ENCODE peak calls at places on chromosomes 5 and 9, in six cellular contexts. One of them, this sample, is unnamed.

GRCh38 chr9:114423181-114423580 is 35.4 kb upstream of the AKNA start:
- DNase-seq in GM23248: no peak
- DNase-seq in activated CD4-positive, alpha-beta T cell treated with anti-CD3 and anti-CD28 coated beads for 1 hour: no peak
- DNase-seq in cardiac muscle cell: no peak
- DNase-seq in NCI-H510A treated with DMSO at 0.1 percent for 48 hours: no peak
- DNase-seq in T-cell: no peak
- DNase-seq in this sample: no peak

GRCh38 chr5:129591508-129592160 is 131.5 kb downstream of the ADAMTS19 start:
- DNase-seq in cardiac muscle cell: no peak
- DNase-seq in T-cell: no peak
- DNase-seq in activated CD4-positive, alpha-beta T cell treated with anti-CD3 and anti-CD28 coated beads for 1 hour: no peak
- DNase-seq in GM23248: no peak
- DNase-seq in NCI-H510A treated with DMSO at 0.1 percent for 48 hours: no peak
- DNase-seq in this sample: no peak

GRCh38 chr5:54390015-54390414 is 65.5 kb upstream of the HSPB3 start:
- DNase-seq in NCI-H510A treated with DMSO at 0.1 percent for 48 hours: peak; percentile 56
- DNase-seq in T-cell: no peak
- DNase-seq in cardiac muscle cell: no peak
- DNase-seq in activated CD4-positive, alpha-beta T cell treated with anti-CD3 and anti-CD28 coated beads for 1 hour: no peak
- DNase-seq in GM23248: peak; percentile 76
- DNase-seq in this sample: peak; percentile 86

GRCh38 chr5:85533324-85533723 is 1084.4 kb upstream of the COX7C start:
- DNase-seq in cardiac muscle cell: no peak
- DNase-seq in GM23248: no peak
- DNase-seq in activated CD4-positive, alpha-beta T cell treated with anti-CD3 and anti-CD28 coated beads for 1 hour: no peak
- DNase-seq in T-cell: no peak
- DNase-seq in NCI-H510A treated with DMSO at 0.1 percent for 48 hours: no peak
- DNase-seq in this sample: no peak

GRCh38 chr5:56564451-56565223 is 250.7 kb upstream of the MAP3K1 start:
- DNase-seq in T-cell: no peak
- DNase-seq in activated CD4-positive, alpha-beta T cell treated with anti-CD3 and anti-CD28 coated beads for 1 hour: no peak
- DNase-seq in NCI-H510A treated with DMSO at 0.1 percent for 48 hours: no peak
- DNase-seq in cardiac muscle cell: no peak
- DNase-seq in GM23248: peak; percentile 23
- DNase-seq in this sample: no peak

GRCh38 chr5:160923431-160923830 is 71.4 kb upstream of the ATP10B start:
- DNase-seq in T-cell: no peak
- DNase-seq in GM23248: no peak
- DNase-seq in NCI-H510A treated with DMSO at 0.1 percent for 48 hours: no peak
- DNase-seq in cardiac muscle cell: no peak
- DNase-seq in activated CD4-positive, alpha-beta T cell treated with anti-CD3 and anti-CD28 coated beads for 1 hour: no peak
- DNase-seq in this sample: no peak

GRCh38 chr5:171207256-171207866 is 101.7 kb upstream of the TLX3 start:
- DNase-seq in cardiac muscle cell: peak; percentile 50
- DNase-seq in GM23248: peak; percentile 70
- DNase-seq in activated CD4-positive, alpha-beta T cell treated with anti-CD3 and anti-CD28 coated beads for 1 hour: no peak
- DNase-seq in T-cell: no peak
- DNase-seq in NCI-H510A treated with DMSO at 0.1 percent for 48 hours: no peak
- DNase-seq in this sample: peak; percentile 6

GRCh38 chr9:21965401-21965951 is 28.7 kb downstream of the CDKN2A start:
- DNase-seq in T-cell: peak; percentile 17
- DNase-seq in cardiac muscle cell: peak; percentile 79
- DNase-seq in GM23248: peak; percentile 93
- DNase-seq in activated CD4-positive, alpha-beta T cell treated with anti-CD3 and anti-CD28 coated beads for 1 hour: no peak
- DNase-seq in NCI-H510A treated with DMSO at 0.1 percent for 48 hours: no peak
- DNase-seq in this sample: peak; percentile 37

GRCh38 chr9:130682490-130683121 is 11.0 kb upstream of the EXOSC2 start:
- DNase-seq in cardiac muscle cell: peak; percentile 90
- DNase-seq in T-cell: peak; percentile 40
- DNase-seq in NCI-H510A treated with DMSO at 0.1 percent for 48 hours: peak; percentile 85
- DNase-seq in activated CD4-positive, alpha-beta T cell treated with anti-CD3 and anti-CD28 coated beads for 1 hour: peak; percentile 41
- DNase-seq in GM23248: peak; percentile 92
- DNase-seq in this sample: no peak

GRCh38 chr9:89478821-89479668 is 18.9 kb downstream of the SEMA4D start:
- DNase-seq in cardiac muscle cell: no peak
- DNase-seq in GM23248: no peak
- DNase-seq in T-cell: no peak
- DNase-seq in NCI-H510A treated with DMSO at 0.1 percent for 48 hours: no peak
- DNase-seq in activated CD4-positive, alpha-beta T cell treated with anti-CD3 and anti-CD28 coated beads for 1 hour: no peak
- DNase-seq in this sample: no peak

GRCh38 chr5:54637654-54638053 is 120.1 kb downstream of the SNX18 start:
- DNase-seq in activated CD4-positive, alpha-beta T cell treated with anti-CD3 and anti-CD28 coated beads for 1 hour: no peak
- DNase-seq in GM23248: no peak
- DNase-seq in T-cell: no peak
- DNase-seq in cardiac muscle cell: peak; percentile 34
- DNase-seq in NCI-H510A treated with DMSO at 0.1 percent for 48 hours: no peak
- DNase-seq in this sample: no peak

GRCh38 chr5:111232311-111233049 is 8.3 kb downstream of the CAMK4 start:
- DNase-seq in cardiac muscle cell: no peak
- DNase-seq in NCI-H510A treated with DMSO at 0.1 percent for 48 hours: no peak
- DNase-seq in T-cell: no peak
- DNase-seq in activated CD4-positive, alpha-beta T cell treated with anti-CD3 and anti-CD28 coated beads for 1 hour: no peak
- DNase-seq in GM23248: no peak
- DNase-seq in this sample: no peak

GRCh38 chr9:135294826-135295225 is 184.8 kb upstream of the PPP1R26 start:
- DNase-seq in T-cell: no peak
- DNase-seq in cardiac muscle cell: no peak
- DNase-seq in NCI-H510A treated with DMSO at 0.1 percent for 48 hours: no peak
- DNase-seq in GM23248: no peak
- DNase-seq in activated CD4-positive, alpha-beta T cell treated with anti-CD3 and anti-CD28 coated beads for 1 hour: no peak
- DNase-seq in this sample: no peak

GRCh38 chr5:171957591-171958251 is 48.7 kb downstream of the FBXW11 start:
- DNase-seq in T-cell: peak; percentile 46
- DNase-seq in NCI-H510A treated with DMSO at 0.1 percent for 48 hours: no peak
- DNase-seq in activated CD4-positive, alpha-beta T cell treated with anti-CD3 and anti-CD28 coated beads for 1 hour: no peak
- DNase-seq in GM23248: no peak
- DNase-seq in cardiac muscle cell: no peak
- DNase-seq in this sample: no peak

GRCh38 chr5:62001640-62002039 is 304.4 kb upstream of the KIF2A start:
- DNase-seq in NCI-H510A treated with DMSO at 0.1 percent for 48 hours: no peak
- DNase-seq in activated CD4-positive, alpha-beta T cell treated with anti-CD3 and anti-CD28 coated beads for 1 hour: no peak
- DNase-seq in cardiac muscle cell: no peak
- DNase-seq in T-cell: no peak
- DNase-seq in GM23248: no peak
- DNase-seq in this sample: no peak

GRCh38 chr5:38793099-38793498 is 52.7 kb upstream of the OSMR start:
- DNase-seq in cardiac muscle cell: no peak
- DNase-seq in GM23248: no peak
- DNase-seq in NCI-H510A treated with DMSO at 0.1 percent for 48 hours: peak; percentile 99
- DNase-seq in activated CD4-positive, alpha-beta T cell treated with anti-CD3 and anti-CD28 coated beads for 1 hour: no peak
- DNase-seq in T-cell: no peak
- DNase-seq in this sample: no peak

GRCh38 chr9:137273616-137274320 is 3.8 kb upstream of the TOR4A start:
- DNase-seq in T-cell: no peak
- DNase-seq in activated CD4-positive, alpha-beta T cell treated with anti-CD3 and anti-CD28 coated beads for 1 hour: no peak
- DNase-seq in cardiac muscle cell: no peak
- DNase-seq in NCI-H510A treated with DMSO at 0.1 percent for 48 hours: peak; percentile 76
- DNase-seq in GM23248: no peak
- DNase-seq in this sample: no peak

GRCh38 chr9:85702191-85702590 is 39.6 kb downstream of the AGTPBP1 start:
- DNase-seq in cardiac muscle cell: no peak
- DNase-seq in NCI-H510A treated with DMSO at 0.1 percent for 48 hours: no peak
- DNase-seq in activated CD4-positive, alpha-beta T cell treated with anti-CD3 and anti-CD28 coated beads for 1 hour: no peak
- DNase-seq in GM23248: no peak
- DNase-seq in T-cell: no peak
- DNase-seq in this sample: no peak

GRCh38 chr5:175680020-175680419 is 22.1 kb downstream of the HRH2 start:
- DNase-seq in activated CD4-positive, alpha-beta T cell treated with anti-CD3 and anti-CD28 coated beads for 1 hour: no peak
- DNase-seq in cardiac muscle cell: no peak
- DNase-seq in NCI-H510A treated with DMSO at 0.1 percent for 48 hours: no peak
- DNase-seq in T-cell: no peak
- DNase-seq in GM23248: no peak
- DNase-seq in this sample: no peak

GRCh38 chr5:96807099-96807654 is 568 bp downstream of the ERAP1 start:
- DNase-seq in cardiac muscle cell: peak; percentile 81
- DNase-seq in activated CD4-positive, alpha-beta T cell treated with anti-CD3 and anti-CD28 coated beads for 1 hour: no peak
- DNase-seq in NCI-H510A treated with DMSO at 0.1 percent for 48 hours: peak; percentile 42
- DNase-seq in GM23248: peak; percentile 87
- DNase-seq in T-cell: no peak
- DNase-seq in this sample: no peak

GRCh38 chr5:29654990-29655389 is 1538.5 kb upstream of the CDH6 start:
- DNase-seq in NCI-H510A treated with DMSO at 0.1 percent for 48 hours: no peak
- DNase-seq in activated CD4-positive, alpha-beta T cell treated with anti-CD3 and anti-CD28 coated beads for 1 hour: no peak
- DNase-seq in GM23248: no peak
- DNase-seq in cardiac muscle cell: no peak
- DNase-seq in T-cell: no peak
- DNase-seq in this sample: no peak

GRCh38 chr5:56667692-56668091 is 147.7 kb upstream of the MAP3K1 start:
- DNase-seq in NCI-H510A treated with DMSO at 0.1 percent for 48 hours: no peak
- DNase-seq in cardiac muscle cell: no peak
- DNase-seq in T-cell: no peak
- DNase-seq in activated CD4-positive, alpha-beta T cell treated with anti-CD3 and anti-CD28 coated beads for 1 hour: no peak
- DNase-seq in GM23248: no peak
- DNase-seq in this sample: no peak

GRCh38 chr9:121261107-121261460 is 6.9 kb upstream of the GSN start:
- DNase-seq in cardiac muscle cell: no peak
- DNase-seq in T-cell: no peak
- DNase-seq in activated CD4-positive, alpha-beta T cell treated with anti-CD3 and anti-CD28 coated beads for 1 hour: no peak
- DNase-seq in NCI-H510A treated with DMSO at 0.1 percent for 48 hours: no peak
- DNase-seq in GM23248: peak; percentile 66
- DNase-seq in this sample: no peak

GRCh38 chr5:137292461-137293025 is 206.6 kb downstream of the SPOCK1 start:
- DNase-seq in NCI-H510A treated with DMSO at 0.1 percent for 48 hours: no peak
- DNase-seq in cardiac muscle cell: no peak
- DNase-seq in GM23248: no peak
- DNase-seq in T-cell: no peak
- DNase-seq in activated CD4-positive, alpha-beta T cell treated with anti-CD3 and anti-CD28 coated beads for 1 hour: no peak
- DNase-seq in this sample: no peak

GRCh38 chr5:962386-962785 is 46.2 kb upstream of the NKD2 start:
- DNase-seq in T-cell: no peak
- DNase-seq in GM23248: no peak
- DNase-seq in cardiac muscle cell: no peak
- DNase-seq in activated CD4-positive, alpha-beta T cell treated with anti-CD3 and anti-CD28 coated beads for 1 hour: no peak
- DNase-seq in NCI-H510A treated with DMSO at 0.1 percent for 48 hours: no peak
- DNase-seq in this sample: no peak

GRCh38 chr5:173513521-173513991 is 102.9 kb downstream of the BOD1 start:
- DNase-seq in T-cell: no peak
- DNase-seq in cardiac muscle cell: no peak
- DNase-seq in activated CD4-positive, alpha-beta T cell treated with anti-CD3 and anti-CD28 coated beads for 1 hour: no peak
- DNase-seq in GM23248: peak; percentile 42
- DNase-seq in NCI-H510A treated with DMSO at 0.1 percent for 48 hours: no peak
- DNase-seq in this sample: no peak

GRCh38 chr9:136326061-136326776 is 1.1 kb upstream of the GPSM1 start:
- DNase-seq in cardiac muscle cell: peak; percentile 21
- DNase-seq in NCI-H510A treated with DMSO at 0.1 percent for 48 hours: no peak
- DNase-seq in GM23248: peak; percentile 79
- DNase-seq in activated CD4-positive, alpha-beta T cell treated with anti-CD3 and anti-CD28 coated beads for 1 hour: no peak
- DNase-seq in T-cell: no peak
- DNase-seq in this sample: peak; percentile 90

GRCh38 chr9:68584110-68585033 is 43.7 kb upstream of the TMEM252 start:
- DNase-seq in T-cell: peak; percentile 82
- DNase-seq in GM23248: peak; percentile 91
- DNase-seq in activated CD4-positive, alpha-beta T cell treated with anti-CD3 and anti-CD28 coated beads for 1 hour: peak; percentile 65
- DNase-seq in cardiac muscle cell: peak; percentile 93
- DNase-seq in NCI-H510A treated with DMSO at 0.1 percent for 48 hours: peak; percentile 65
- DNase-seq in this sample: peak; percentile 71

GRCh38 chr9:127883959-127884358 is 6.5 kb upstream of the AK1 start:
- DNase-seq in T-cell: no peak
- DNase-seq in activated CD4-positive, alpha-beta T cell treated with anti-CD3 and anti-CD28 coated beads for 1 hour: no peak
- DNase-seq in GM23248: no peak
- DNase-seq in NCI-H510A treated with DMSO at 0.1 percent for 48 hours: no peak
- DNase-seq in cardiac muscle cell: no peak
- DNase-seq in this sample: no peak

GRCh38 chr9:114908104-114908621 is 22.2 kb downstream of the TNFSF8 start:
- DNase-seq in cardiac muscle cell: no peak
- DNase-seq in activated CD4-positive, alpha-beta T cell treated with anti-CD3 and anti-CD28 coated beads for 1 hour: no peak
- DNase-seq in T-cell: no peak
- DNase-seq in NCI-H510A treated with DMSO at 0.1 percent for 48 hours: peak; percentile 99
- DNase-seq in GM23248: peak; percentile 79
- DNase-seq in this sample: no peak

GRCh38 chr5:142360051-142360498 is 35.3 kb upstream of the SPRY4 start:
- DNase-seq in NCI-H510A treated with DMSO at 0.1 percent for 48 hours: no peak
- DNase-seq in GM23248: no peak
- DNase-seq in T-cell: no peak
- DNase-seq in cardiac muscle cell: no peak
- DNase-seq in activated CD4-positive, alpha-beta T cell treated with anti-CD3 and anti-CD28 coated beads for 1 hour: no peak
- DNase-seq in this sample: no peak

GRCh38 chr5:473344-474192 is 30.6 kb downstream of the EXOC3 start:
- DNase-seq in T-cell: no peak
- DNase-seq in GM23248: peak; percentile 67
- DNase-seq in activated CD4-positive, alpha-beta T cell treated with anti-CD3 and anti-CD28 coated beads for 1 hour: no peak
- DNase-seq in NCI-H510A treated with DMSO at 0.1 percent for 48 hours: peak; percentile 86
- DNase-seq in cardiac muscle cell: peak; percentile 64
- DNase-seq in this sample: no peak

GRCh38 chr5:143889986-143890385 is 78.0 kb downstream of the HMHB1 start:
- DNase-seq in activated CD4-positive, alpha-beta T cell treated with anti-CD3 and anti-CD28 coated beads for 1 hour: no peak
- DNase-seq in GM23248: peak; percentile 86
- DNase-seq in NCI-H510A treated with DMSO at 0.1 percent for 48 hours: peak; percentile 66
- DNase-seq in T-cell: no peak
- DNase-seq in cardiac muscle cell: no peak
- DNase-seq in this sample: no peak

GRCh38 chr5:40391642-40392041 is 288.1 kb upstream of the PTGER4 start:
- DNase-seq in cardiac muscle cell: no peak
- DNase-seq in NCI-H510A treated with DMSO at 0.1 percent for 48 hours: no peak
- DNase-seq in GM23248: no peak
- DNase-seq in T-cell: no peak
- DNase-seq in activated CD4-positive, alpha-beta T cell treated with anti-CD3 and anti-CD28 coated beads for 1 hour: no peak
- DNase-seq in this sample: no peak

GRCh38 chr5:10691826-10692785 is 68.9 kb downstream of the DAP start:
- DNase-seq in GM23248: peak; percentile 78
- DNase-seq in T-cell: no peak
- DNase-seq in cardiac muscle cell: no peak
- DNase-seq in NCI-H510A treated with DMSO at 0.1 percent for 48 hours: no peak
- DNase-seq in activated CD4-positive, alpha-beta T cell treated with anti-CD3 and anti-CD28 coated beads for 1 hour: no peak
- DNase-seq in this sample: no peak

This sample was measured in AG04450.